ENCODE peak calls at places on chromosome 14, in seven cellular contexts. Y, W, E, N, L, X and F are unnamed samples.

GRCh38 chr14:99273025-99273723 is 1.2 kb upstream of the BCL11B start:
- DNase-seq in X (no peak), W (no peak), Y (peak; percentile 28), N (peak; percentile 38), L (no peak), E (no peak), F (no peak)

GRCh38 chr14:102086346-102086971 is 385 bp downstream of the HSP90AA1 start:
- DNase-seq in W (peak; percentile 77), E (peak; percentile 75), N (no peak), X (peak; percentile 64), L (peak; percentile 69), Y (no peak), F (no peak)

GRCh38 chr14:50846171-50846880 is 15.4 kb upstream of the NIN start:
- DNase-seq in N (peak; percentile 43), W (no peak), L (peak; percentile 67), E (no peak), X (no peak), Y (no peak), F (no peak)

GRCh38 chr14:65704850-65705249 is 292.3 kb downstream of the FUT8 start:
- DNase-seq in E (peak; percentile 48), N (no peak), Y (no peak), W (no peak), X (no peak), L (peak; percentile 31), F (no peak)

GRCh38 chr14:105877645-105878044 is 351.3 kb downstream of the TMEM121 start:
- DNase-seq in E (no peak), Y (no peak), W (no peak), X (no peak), L (no peak), N (no peak), F (no peak)

GRCh38 chr14:22375321-22375930 is 213.6 kb downstream of the DAD1 start:
- DNase-seq in L (peak; percentile 73), X (no peak), W (no peak), N (peak; percentile 48), E (peak; percentile 66), Y (no peak), F (no peak)

GRCh38 chr14:65834812-65835211 is 422.3 kb downstream of the FUT8 start:
- DNase-seq in Y (no peak), X (no peak), L (no peak), W (no peak), N (no peak), E (no peak), F (no peak)

GRCh38 chr14:64649383-64649998 is 54.7 kb upstream of the PLEKHG3 start:
- DNase-seq in X (no peak), E (no peak), N (no peak), L (peak; percentile 27), W (peak; percentile 88), Y (no peak), F (peak; percentile 28)

GRCh38 chr14:64704743-64705405 is 650 bp downstream of the PLEKHG3 start:
- DNase-seq in N (no peak), W (peak; percentile 72), L (no peak), X (no peak), Y (peak; percentile 30), E (no peak), F (peak; percentile 92)

GRCh38 chr14:104426771-104427125 is 152.8 kb upstream of the C14orf180 start:
- DNase-seq in L (no peak), E (no peak), Y (no peak), W (no peak), N (no peak), X (no peak), F (no peak)

GRCh38 chr14:37585971-37586759 is 8.9 kb downstream of the FOXA1 start:
- DNase-seq in Y (no peak), N (no peak), W (no peak), X (no peak), L (no peak), E (no peak), F (no peak)

GRCh38 chr14:58598028-58598850 is 39.5 kb upstream of the DACT1 start:
- DNase-seq in L (no peak), X (no peak), E (no peak), W (no peak), Y (no peak), N (no peak), F (no peak)

GRCh38 chr14:58107947-58108552 is 44.0 kb downstream of the ARMH4 start:
- DNase-seq in Y (no peak), L (peak; percentile 87), E (peak; percentile 67), W (no peak), X (peak; percentile 2), N (peak; percentile 42), F (no peak)

GRCh38 chr14:58327019-58327418 is 28.7 kb downstream of the ARID4A start:
- DNase-seq in E (no peak), W (no peak), Y (no peak), N (no peak), X (no peak), L (no peak), F (no peak)

GRCh38 chr14:80764496-80764895 is 177.0 kb downstream of the CEP128 start:
- DNase-seq in L (no peak), N (no peak), W (no peak), E (no peak), X (no peak), Y (no peak), F (no peak)

GRCh38 chr14:82422186-82422585 is 888.5 kb upstream of the SEL1L start:
- DNase-seq in N (no peak), X (no peak), E (no peak), W (no peak), Y (no peak), L (no peak), F (no peak)

GRCh38 chr14:63737582-63738006 is 9.7 kb upstream of the SGPP1 start:
- DNase-seq in N (no peak), E (peak; percentile 82), W (no peak), X (no peak), Y (no peak), L (peak; percentile 6), F (no peak)

GRCh38 chr14:20683125-20683895 is 1.1 kb upstream of the RNASE4 start:
- DNase-seq in L (peak; percentile 96), W (peak; percentile 87), N (peak; percentile 39), E (peak; percentile 95), X (peak; percentile 65), Y (peak; percentile 51), F (no peak)

GRCh38 chr14:98168196-98168985 is 1103.6 kb downstream of the BCL11B start:
- DNase-seq in L (no peak), N (no peak), X (no peak), E (no peak), W (no peak), Y (no peak), F (no peak)

GRCh38 chr14:21168055-21168454 is 12.2 kb upstream of the OR5AU1 start:
- DNase-seq in N (no peak), W (no peak), L (no peak), E (peak; percentile 9), Y (no peak), X (no peak), F (no peak)

GRCh38 chr14:32076278-32077080 is 625 bp upstream of the ARHGAP5 start:
- DNase-seq in N (peak; percentile 89), L (peak; percentile 93), E (peak; percentile 93), X (peak; percentile 65), Y (peak; percentile 96), W (peak; percentile 98), F (peak; percentile 96)

GRCh38 chr14:22448905-22449611 is 140.0 kb downstream of the DAD1 start:
- DNase-seq in N (no peak), L (no peak), X (no peak), E (peak; percentile 72), Y (no peak), W (no peak), F (peak; percentile 45)

GRCh38 chr14:54981698-54982097 is 45.2 kb downstream of the WDHD1 start:
- DNase-seq in Y (no peak), W (no peak), E (no peak), L (peak; percentile 50), X (no peak), N (no peak), F (peak; percentile 52)

GRCh38 chr14:93772263-93772662 is 16.0 kb downstream of the PRIMA1 start:
- DNase-seq in X (no peak), L (no peak), E (no peak), W (peak; percentile 86), Y (no peak), N (no peak), F (no peak)

DNA sequence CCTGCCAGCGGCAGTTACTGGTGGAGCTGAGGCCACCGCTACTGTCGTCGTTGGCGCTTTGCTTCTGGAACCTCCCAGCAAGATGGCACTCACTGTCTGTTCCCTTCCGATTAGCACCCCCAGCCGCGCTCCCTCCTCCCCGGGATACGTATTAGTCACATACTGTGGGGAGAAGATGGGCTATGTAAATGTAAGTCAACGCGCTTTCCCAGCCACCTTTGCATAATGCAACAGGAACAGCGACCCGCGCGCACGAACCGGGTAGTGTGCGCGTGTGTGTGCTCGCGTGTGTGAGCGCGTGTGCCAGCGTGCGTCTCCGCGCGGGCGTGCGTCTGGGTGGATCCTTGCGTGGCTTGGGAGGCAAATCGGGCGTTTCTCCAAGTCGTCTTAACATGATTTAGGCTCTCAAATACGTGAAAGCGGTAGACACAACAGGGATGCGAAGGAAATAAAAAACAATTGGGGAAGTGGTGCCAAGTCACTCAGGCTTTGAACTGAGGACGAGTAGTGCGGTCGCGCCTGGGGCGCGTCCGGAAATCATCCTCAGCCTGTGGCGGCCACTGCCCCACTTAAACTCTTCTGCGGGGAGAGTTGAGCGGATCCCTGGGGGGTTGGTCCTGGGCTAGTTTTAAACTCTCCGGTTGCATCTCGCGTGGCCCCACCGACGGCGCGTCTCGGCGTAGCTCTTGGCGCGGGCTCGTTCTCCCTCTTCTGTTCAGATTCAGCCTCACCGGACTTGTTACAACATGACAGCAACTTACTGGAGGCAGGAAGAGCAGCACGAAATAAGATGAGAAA is 1.8 kb downstream of the FLRT2 start:
- DNase-seq in X (no peak), N (peak; percentile 62), Y (peak; percentile 15), L (peak; percentile 84), W (peak; percentile 83), E (no peak), F (peak; percentile 36)
- TF ChIP-seq CTCF in X (no peak), N (peak; percentile 25), Y (peak; percentile 30), L (peak; percentile 47), W (no peak), E (no peak), F (no peak)

GRCh38 chr14:70045715-70046535 is 142.8 kb downstream of the SLC8A3 start:
- DNase-seq in W (peak; percentile 70), Y (peak; percentile 61), N (peak; percentile 58), E (peak; percentile 60), L (peak; percentile 37), X (no peak), F (peak; percentile 58)
- TF ChIP-seq CTCF in W (no peak), Y (peak; percentile 92), N (peak; percentile 72), E (peak; percentile 58), L (peak; percentile 68), X (no peak), F (peak; percentile 37)

GRCh38 chr14:48622980-48623379 is 947.6 kb upstream of the MDGA2 start:
- DNase-seq in L (no peak), X (no peak), N (no peak), Y (no peak), W (no peak), E (no peak), F (no peak)

GRCh38 chr14:48628870-48629269 is 953.5 kb upstream of the MDGA2 start:
- DNase-seq in W (no peak), N (no peak), Y (no peak), X (no peak), L (no peak), E (no peak), F (no peak)
- TF ChIP-seq CTCF in W (no peak), N (no peak), Y (no peak), X (no peak), L (no peak), E (no peak), F (no peak)

DNA sequence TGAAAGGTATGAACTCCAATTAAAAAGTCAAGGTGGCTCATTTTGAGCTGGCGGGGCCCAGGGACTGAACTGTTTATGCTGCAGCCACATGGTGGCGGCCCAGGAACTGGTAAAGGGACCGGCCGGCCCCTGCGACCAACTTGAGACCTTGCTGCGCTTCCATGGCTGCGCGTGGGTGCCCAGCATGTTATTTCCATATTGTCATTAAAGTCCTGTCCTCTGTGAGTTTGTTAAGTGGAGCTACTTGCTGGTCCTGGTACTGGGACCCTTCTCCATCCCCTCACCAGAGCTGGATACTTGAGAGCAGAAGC is 62.3 kb downstream of the BEGAIN start:
- DNase-seq in N (no peak), Y (peak; percentile 20), E (no peak), X (no peak), W (peak; percentile 61), L (no peak), F (peak; percentile 23)
- TF ChIP-seq CTCF in N (no peak), Y (peak; percentile 62), E (no peak), X (peak; percentile 55), W (no peak), L (peak; percentile 24), F (peak; percentile 22)